ENCODE peak calls at places on chromosomes 16 and 17, in five cellular contexts. One of them, this sample, is unnamed.

GRCh38 chr16:11583889-11584565 is 2.7 kb downstream of the LITAF start:
- DNase-seq in activated CD4-positive, alpha-beta T cell treated with anti-CD3 and anti-CD28 coated beads, Interleukin-2, amount 50 U/mL, for 1 hour: no peak
- DNase-seq in lung: no peak
- DNase-seq in H54: no peak
- DNase-seq in aorta: peak; percentile 5
- DNase-seq in this sample: no peak

GRCh38 chr17:2181206-2181983 is 122.2 kb downstream of the SMG6 start:
- DNase-seq in activated CD4-positive, alpha-beta T cell treated with anti-CD3 and anti-CD28 coated beads, Interleukin-2, amount 50 U/mL, for 1 hour: no peak
- DNase-seq in lung: peak; percentile 47
- DNase-seq in H54: no peak
- DNase-seq in aorta: peak; percentile 94
- DNase-seq in this sample: no peak

GRCh38 chr17:21125862-21126261 is 902 bp upstream of the DHRS7B start:
- DNase-seq in activated CD4-positive, alpha-beta T cell treated with anti-CD3 and anti-CD28 coated beads, Interleukin-2, amount 50 U/mL, for 1 hour: peak; percentile 57
- DNase-seq in lung: no peak
- DNase-seq in H54: no peak
- DNase-seq in aorta: no peak
- DNase-seq in this sample: no peak

GRCh38 chr16:67703626-67704025 is 15.5 kb downstream of the GFOD2 start:
- DNase-seq in activated CD4-positive, alpha-beta T cell treated with anti-CD3 and anti-CD28 coated beads, Interleukin-2, amount 50 U/mL, for 1 hour: no peak
- DNase-seq in lung: no peak
- DNase-seq in H54: no peak
- DNase-seq in aorta: no peak
- DNase-seq in this sample: no peak

GRCh38 chr17:75832652-75833400 is 11.4 kb downstream of the UNC13D start:
- DNase-seq in activated CD4-positive, alpha-beta T cell treated with anti-CD3 and anti-CD28 coated beads, Interleukin-2, amount 50 U/mL, for 1 hour: no peak
- DNase-seq in lung: no peak
- DNase-seq in H54: no peak
- DNase-seq in aorta: no peak
- DNase-seq in this sample: no peak

GRCh38 chr17:52035336-52035915 is 123.1 kb downstream of the CA10 start:
- DNase-seq in activated CD4-positive, alpha-beta T cell treated with anti-CD3 and anti-CD28 coated beads, Interleukin-2, amount 50 U/mL, for 1 hour: no peak
- DNase-seq in lung: no peak
- DNase-seq in H54: no peak
- DNase-seq in aorta: no peak
- DNase-seq in this sample: no peak

GRCh38 chr17:44779211-44780025 is 20.6 kb downstream of the ADAM11 start:
- DNase-seq in activated CD4-positive, alpha-beta T cell treated with anti-CD3 and anti-CD28 coated beads, Interleukin-2, amount 50 U/mL, for 1 hour: peak; percentile 83
- DNase-seq in lung: peak; percentile 74
- DNase-seq in H54: peak; percentile 95
- DNase-seq in aorta: peak; percentile 93
- DNase-seq in this sample: peak; percentile 80

GRCh38 chr17:5473906-5474305 is 5.1 kb upstream of the DHX33 start:
- DNase-seq in activated CD4-positive, alpha-beta T cell treated with anti-CD3 and anti-CD28 coated beads, Interleukin-2, amount 50 U/mL, for 1 hour: no peak
- DNase-seq in lung: no peak
- DNase-seq in H54: no peak
- DNase-seq in aorta: no peak
- DNase-seq in this sample: no peak

GRCh38 chr16:11236441-11236840 is 19.6 kb downstream of the SOCS1 start:
- DNase-seq in activated CD4-positive, alpha-beta T cell treated with anti-CD3 and anti-CD28 coated beads, Interleukin-2, amount 50 U/mL, for 1 hour: no peak
- DNase-seq in lung: no peak
- DNase-seq in H54: no peak
- DNase-seq in aorta: no peak
- DNase-seq in this sample: no peak

GRCh38 chr16:46923513-46924295 is 39.5 kb downstream of the GPT2 start:
- DNase-seq in activated CD4-positive, alpha-beta T cell treated with anti-CD3 and anti-CD28 coated beads, Interleukin-2, amount 50 U/mL, for 1 hour: no peak
- DNase-seq in lung: no peak
- DNase-seq in H54: no peak
- DNase-seq in aorta: no peak
- DNase-seq in this sample: no peak

GRCh38 chr16:77674888-77675287 is 47.4 kb upstream of the NUDT7 start:
- DNase-seq in activated CD4-positive, alpha-beta T cell treated with anti-CD3 and anti-CD28 coated beads, Interleukin-2, amount 50 U/mL, for 1 hour: no peak
- DNase-seq in lung: no peak
- DNase-seq in H54: no peak
- DNase-seq in aorta: no peak
- DNase-seq in this sample: peak; percentile 23

GRCh38 chr16:4293822-4294457 is 21.1 kb upstream of the TFAP4 start:
- DNase-seq in activated CD4-positive, alpha-beta T cell treated with anti-CD3 and anti-CD28 coated beads, Interleukin-2, amount 50 U/mL, for 1 hour: no peak
- DNase-seq in lung: peak; percentile 50
- DNase-seq in H54: no peak
- DNase-seq in aorta: peak; percentile 80
- DNase-seq in this sample: peak; percentile 79

GRCh38 chr17:43212641-43213490 is 1.2 kb downstream of the TMEM106A start:
- DNase-seq in activated CD4-positive, alpha-beta T cell treated with anti-CD3 and anti-CD28 coated beads, Interleukin-2, amount 50 U/mL, for 1 hour: no peak
- DNase-seq in lung: no peak
- DNase-seq in H54: no peak
- DNase-seq in aorta: no peak
- DNase-seq in this sample: no peak

GRCh38 chr17:39617446-39618251 is 9.1 kb upstream of the PPP1R1B start:
- DNase-seq in activated CD4-positive, alpha-beta T cell treated with anti-CD3 and anti-CD28 coated beads, Interleukin-2, amount 50 U/mL, for 1 hour: peak; percentile 49
- DNase-seq in lung: peak; percentile 67
- DNase-seq in H54: peak; percentile 87
- DNase-seq in aorta: peak; percentile 87
- DNase-seq in this sample: peak; percentile 54

GRCh38 chr17:42833771-42834422 is 700 bp downstream of the PSME3 start:
- DNase-seq in activated CD4-positive, alpha-beta T cell treated with anti-CD3 and anti-CD28 coated beads, Interleukin-2, amount 50 U/mL, for 1 hour: no peak
- DNase-seq in lung: no peak
- DNase-seq in H54: no peak
- DNase-seq in aorta: no peak
- DNase-seq in this sample: no peak

GRCh38 chr17:1120596-1121441 is 59.0 kb downstream of the ABR start:
- DNase-seq in activated CD4-positive, alpha-beta T cell treated with anti-CD3 and anti-CD28 coated beads, Interleukin-2, amount 50 U/mL, for 1 hour: no peak
- DNase-seq in lung: no peak
- DNase-seq in H54: no peak
- DNase-seq in aorta: no peak
- DNase-seq in this sample: no peak

GRCh38 chr17:7755095-7755890 is 37.7 kb downstream of the DNAH2 start:
- DNase-seq in activated CD4-positive, alpha-beta T cell treated with anti-CD3 and anti-CD28 coated beads, Interleukin-2, amount 50 U/mL, for 1 hour: no peak
- DNase-seq in lung: no peak
- DNase-seq in H54: peak; percentile 21
- DNase-seq in aorta: no peak
- DNase-seq in this sample: no peak

GRCh38 chr17:59451706-59452105 is 113.7 kb upstream of the DHX40 start:
- DNase-seq in activated CD4-positive, alpha-beta T cell treated with anti-CD3 and anti-CD28 coated beads, Interleukin-2, amount 50 U/mL, for 1 hour: no peak
- DNase-seq in lung: no peak
- DNase-seq in H54: peak; percentile 38
- DNase-seq in aorta: no peak
- DNase-seq in this sample: no peak

GRCh38 chr16:72856797-72857196 is 191.1 kb downstream of the ZFHX3 start:
- DNase-seq in activated CD4-positive, alpha-beta T cell treated with anti-CD3 and anti-CD28 coated beads, Interleukin-2, amount 50 U/mL, for 1 hour: no peak
- DNase-seq in lung: no peak
- DNase-seq in H54: no peak
- DNase-seq in aorta: no peak
- DNase-seq in this sample: no peak

GRCh38 chr16:84007946-84008345 is 34.6 kb downstream of the SLC38A8 start:
- DNase-seq in activated CD4-positive, alpha-beta T cell treated with anti-CD3 and anti-CD28 coated beads, Interleukin-2, amount 50 U/mL, for 1 hour: no peak
- DNase-seq in lung: no peak
- DNase-seq in H54: no peak
- DNase-seq in aorta: no peak
- DNase-seq in this sample: no peak

GRCh38 chr17:62617894-62618472 is 9.5 kb upstream of the MRC2 start:
- DNase-seq in activated CD4-positive, alpha-beta T cell treated with anti-CD3 and anti-CD28 coated beads, Interleukin-2, amount 50 U/mL, for 1 hour: no peak
- DNase-seq in lung: no peak
- DNase-seq in H54: no peak
- DNase-seq in aorta: no peak
- DNase-seq in this sample: no peak

GRCh38 chr17:27601975-27602302 is 29.0 kb upstream of the LGALS9 start:
- DNase-seq in activated CD4-positive, alpha-beta T cell treated with anti-CD3 and anti-CD28 coated beads, Interleukin-2, amount 50 U/mL, for 1 hour: no peak
- DNase-seq in lung: no peak
- DNase-seq in H54: no peak
- DNase-seq in aorta: no peak
- DNase-seq in this sample: no peak